ENCODE peak calls at places on chromosomes 12 and 14, in eight cellular contexts. A, L, Z, M, P, J, K and I are unnamed samples.

GRCh38 chr12:74689071-74689655 is 151.5 kb downstream of the ATXN7L3B start:
- DNase-seq in A (peak), L (no peak), Z (no peak), M (no peak), P (no peak), J (peak), K (peak), I (peak)

GRCh38 chr14:73743431-73743931 is 29.3 kb upstream of the PNMA1 start:
- DNase-seq in A (no peak), L (no peak), Z (no peak), M (no peak), P (peak), J (no peak), K (no peak), I (peak)

GRCh38 chr14:33016611-33017010 is 77.9 kb downstream of the NPAS3 start:
- DNase-seq in A (no peak), L (no peak), Z (no peak), M (no peak), P (no peak), J (no peak), K (no peak), I (no peak)

GRCh38 chr12:25938581-25938980 is 19.9 kb upstream of the RASSF8 start:
- DNase-seq in A (no peak), L (no peak), Z (no peak), M (no peak), P (no peak), J (no peak), K (no peak), I (no peak)

GRCh38 chr14:61607570-61608244 is 87.6 kb upstream of the HIF1A start:
- DNase-seq in A (no peak), L (no peak), Z (no peak), M (peak), P (no peak), J (no peak), K (no peak), I (no peak)

GRCh38 chr14:68607081-68607851 is 185.6 kb downstream of the ZFP36L1 start:
- DNase-seq in A (no peak), L (peak), Z (no peak), M (peak), P (no peak), J (peak), K (no peak), I (peak)

GRCh38 chr14:74980398-74980745 is 22.3 kb upstream of the EIF2B2 start:
- DNase-seq in A (no peak), L (no peak), Z (no peak), M (no peak), P (peak), J (peak), K (no peak), I (no peak)

GRCh38 chr12:90333939-90334338 is 621.0 kb downstream of the CCER1 start:
- DNase-seq in A (no peak), L (no peak), Z (no peak), M (no peak), P (no peak), J (peak), K (no peak), I (no peak)

GRCh38 chr14:73744175-73744867 is 30.1 kb upstream of the PNMA1 start:
- DNase-seq in A (no peak), L (no peak), Z (no peak), M (no peak), P (peak), J (no peak), K (no peak), I (no peak)

GRCh38 chr14:104109121-104109541 is 23.6 kb downstream of the ASPG start:
- DNase-seq in A (no peak), L (peak), Z (peak), M (peak), P (peak), J (no peak), K (no peak), I (no peak)

GRCh38 chr14:23352506-23353432 is at the start of gene SLC22A17:
- DNase-seq in A (no peak), L (peak), Z (peak), M (peak), P (peak), J (peak), K (peak), I (peak)

GRCh38 chr12:122057007-122057735 is 21.4 kb upstream of the MLXIP start:
- DNase-seq in A (no peak), L (no peak), Z (no peak), M (no peak), P (no peak), J (no peak), K (no peak), I (no peak)

GRCh38 chr12:126069549-126070165 is 1004.4 kb downstream of the AACS start:
- DNase-seq in A (peak), L (no peak), Z (peak), M (peak), P (peak), J (peak), K (no peak), I (peak)

GRCh38 chr14:34614638-34615037 is 15.3 kb downstream of the SNX6 start:
- DNase-seq in A (no peak), L (no peak), Z (no peak), M (no peak), P (no peak), J (no peak), K (no peak), I (no peak)

GRCh38 chr12:52032431-52032796 is 18.8 kb upstream of the NR4A1 start:
- DNase-seq in A (no peak), L (no peak), Z (no peak), M (no peak), P (peak), J (peak), K (no peak), I (peak)
- H3K4me3 ChIP-seq in A (peak), L (peak), Z (peak), M (peak), P (peak), J (peak), K (peak), I (peak)

GRCh38 chr12:62799126-62799736 is 135.7 kb downstream of the PPM1H start:
- DNase-seq in A (peak), L (no peak), Z (peak), M (peak), P (peak), J (peak), K (no peak), I (peak)
- TF ChIP-seq CTCF in A (peak), L (peak), Z (peak), M (peak), P (peak), J (peak), K (peak), I (peak)

DNA sequence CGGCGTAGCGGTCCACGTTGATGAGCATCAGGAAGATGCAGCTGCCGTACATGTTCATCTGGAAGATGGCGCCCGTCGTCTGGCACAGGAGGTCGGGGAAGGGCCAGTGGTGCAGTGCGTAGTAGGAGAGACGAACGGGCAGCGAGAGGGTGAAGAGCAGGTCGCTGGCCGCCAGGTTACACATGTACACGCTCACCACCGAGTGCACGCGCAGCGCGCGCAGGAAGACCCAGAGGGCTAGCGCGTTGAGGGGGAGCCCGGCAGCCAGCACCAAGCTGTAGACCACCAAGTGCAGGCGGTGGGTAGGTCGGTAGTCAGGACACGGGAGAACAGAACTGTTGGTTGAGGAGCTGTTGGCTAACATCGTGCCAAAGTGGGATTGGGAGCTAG is 13.7 kb upstream of the CHD4 start:
- DNase-seq in A (no peak), L (no peak), Z (no peak), M (peak), P (no peak), J (no peak), K (no peak), I (no peak)
- H3K4me3 ChIP-seq in A (no peak), L (peak), Z (no peak), M (no peak), P (no peak), J (no peak), K (no peak), I (no peak)

GRCh38 chr12:51209259-51209658 is 8.6 kb downstream of the POU6F1 start:
- DNase-seq in A (no peak), L (no peak), Z (no peak), M (no peak), P (no peak), J (no peak), K (no peak), I (no peak)

GRCh38 chr12:51208016-51208660 is 9.7 kb downstream of the POU6F1 start:
- DNase-seq in A (no peak), L (no peak), Z (no peak), M (no peak), P (no peak), J (no peak), K (no peak), I (no peak)

GRCh38 chr12:51202650-51203198 is 15.1 kb downstream of the POU6F1 start:
- DNase-seq in A (no peak), L (no peak), Z (no peak), M (no peak), P (no peak), J (no peak), K (no peak), I (no peak)

GRCh38 chr12:51200806-51201205 is 17.1 kb downstream of the POU6F1 start:
- DNase-seq in A (no peak), L (no peak), Z (no peak), M (no peak), P (no peak), J (no peak), K (no peak), I (no peak)

GRCh38 chr12:51205350-51205749 is 12.5 kb downstream of the POU6F1 start:
- DNase-seq in A (no peak), L (no peak), Z (no peak), M (no peak), P (no peak), J (no peak), K (no peak), I (no peak)
- TF ChIP-seq CTCF in A (no peak), L (no peak), Z (no peak), M (no peak), P (no peak), J (no peak), K (no peak), I (no peak)

GRCh38 chr12:9719835-9720234 is 13.1 kb downstream of the CLECL1 start:
- DNase-seq in A (no peak), L (no peak), Z (no peak), M (no peak), P (no peak), J (no peak), K (no peak), I (no peak)

GRCh38 chr12:9725471-9725870 is 7.4 kb downstream of the CLECL1 start:
- DNase-seq in A (no peak), L (no peak), Z (no peak), M (no peak), P (no peak), J (no peak), K (no peak), I (no peak)

GRCh38 chr12:9724023-9724422 is 8.9 kb downstream of the CLECL1 start:
- DNase-seq in A (no peak), L (no peak), Z (no peak), M (no peak), P (no peak), J (no peak), K (no peak), I (no peak)

GRCh38 chr12:9718968-9719367 is 13.9 kb downstream of the CLECL1 start:
- DNase-seq in A (no peak), L (no peak), Z (no peak), M (no peak), P (no peak), J (no peak), K (no peak), I (no peak)

DNA sequence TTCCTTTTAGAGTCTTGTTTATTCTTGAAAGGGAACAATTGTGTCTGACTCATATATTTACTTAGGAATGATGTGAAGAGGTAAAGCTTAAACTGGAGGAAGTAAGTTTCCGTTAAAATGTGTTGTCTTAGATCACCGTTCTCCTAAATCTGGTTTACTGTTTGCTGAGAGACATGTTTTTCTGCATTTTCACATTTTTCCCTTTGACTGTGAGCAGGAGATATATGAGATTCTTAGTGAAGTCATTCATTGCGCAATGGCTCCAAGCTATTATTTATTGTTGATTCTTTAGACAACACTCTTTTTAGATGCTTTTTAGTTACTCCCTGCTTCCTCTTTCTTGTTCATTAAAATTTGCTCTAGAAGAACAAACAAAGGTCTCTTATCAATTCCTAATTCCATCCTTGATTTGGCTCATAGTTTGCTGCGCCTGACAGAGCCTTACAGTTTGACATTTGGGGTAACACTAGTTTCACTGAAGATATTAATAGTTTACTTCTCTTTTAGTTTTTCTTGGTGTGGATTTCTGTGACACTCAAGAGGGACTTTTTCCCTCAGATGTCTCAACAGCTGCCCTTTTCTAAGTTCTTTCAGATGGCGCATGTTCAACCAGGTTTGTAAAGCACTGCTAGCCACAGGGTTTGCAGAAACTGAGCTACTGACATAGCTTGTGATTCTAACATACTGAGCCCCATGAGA is 11.4 kb downstream of the CLECL1 start:
- DNase-seq in A (no peak), L (no peak), Z (no peak), M (no peak), P (no peak), J (peak), K (no peak), I (peak)
- H3K4me3 ChIP-seq in A (no peak), L (no peak), Z (no peak), M (no peak), P (no peak), J (no peak), K (no peak), I (no peak)

DNA sequence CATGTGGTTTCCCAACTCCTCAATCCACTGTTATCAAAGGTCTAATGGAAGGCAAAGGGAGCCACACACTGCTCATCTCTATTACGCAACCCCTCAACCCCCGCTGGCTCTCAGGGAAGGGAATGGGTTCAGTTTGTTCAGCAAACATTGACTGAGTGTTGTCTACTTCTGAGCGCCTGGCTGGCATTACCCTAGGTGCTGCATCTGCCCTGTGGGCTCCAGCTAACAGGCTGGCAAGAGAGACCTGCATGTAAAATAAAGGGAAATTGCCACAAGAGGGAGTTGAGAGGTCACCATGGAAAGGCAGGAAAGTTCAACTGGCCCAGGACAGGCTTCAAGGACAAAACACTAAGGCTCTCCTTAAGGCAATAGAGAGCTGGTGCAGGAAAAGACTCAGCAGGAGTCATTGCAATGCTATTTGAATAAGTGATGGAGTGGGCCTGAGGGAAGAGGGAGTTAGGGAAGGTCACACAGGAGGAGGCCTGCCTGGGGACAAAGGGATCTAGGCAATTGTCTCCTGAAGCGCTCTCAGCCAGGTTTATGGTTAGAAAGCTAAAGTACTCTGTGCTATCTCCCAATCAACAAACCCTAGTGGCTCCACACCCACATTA is 5.5 kb upstream of the ZNF740 start:
- DNase-seq in A (peak), L (no peak), Z (no peak), M (peak), P (no peak), J (no peak), K (no peak), I (peak)
- TF ChIP-seq CTCF in A (peak), L (peak), Z (peak), M (peak), P (peak), J (peak), K (peak), I (peak)

GRCh38 chr12:30824311-30824710 is 69.6 kb upstream of the CAPRIN2 start:
- DNase-seq in A (no peak), L (no peak), Z (no peak), M (peak), P (no peak), J (no peak), K (no peak), I (no peak)

GRCh38 chr12:30823764-30824163 is 69.0 kb upstream of the CAPRIN2 start:
- DNase-seq in A (no peak), L (no peak), Z (no peak), M (peak), P (no peak), J (no peak), K (no peak), I (no peak)

GRCh38 chr12:30825341-30825740 is 70.6 kb upstream of the CAPRIN2 start:
- DNase-seq in A (no peak), L (no peak), Z (no peak), M (peak), P (no peak), J (no peak), K (no peak), I (no peak)

GRCh38 chr12:30822385-30823139 is 67.8 kb upstream of the CAPRIN2 start:
- DNase-seq in A (no peak), L (peak), Z (no peak), M (peak), P (peak), J (peak), K (no peak), I (peak)

GRCh38 chr12:30823140-30823669 is 68.5 kb upstream of the CAPRIN2 start:
- DNase-seq in A (no peak), L (peak), Z (no peak), M (peak), P (peak), J (no peak), K (no peak), I (no peak)
- H3K4me3 ChIP-seq in A (no peak), L (peak), Z (no peak), M (peak), P (peak), J (peak), K (peak), I (peak)

GRCh38 chr12:49017764-49018281 is 753 bp downstream of the PRKAG1 start:
- DNase-seq in A (no peak), L (no peak), Z (no peak), M (no peak), P (no peak), J (peak), K (no peak), I (peak)
- TF ChIP-seq CTCF in A (no peak), L (no peak), Z (no peak), M (no peak), P (no peak), J (peak), K (no peak), I (no peak)

DNA sequence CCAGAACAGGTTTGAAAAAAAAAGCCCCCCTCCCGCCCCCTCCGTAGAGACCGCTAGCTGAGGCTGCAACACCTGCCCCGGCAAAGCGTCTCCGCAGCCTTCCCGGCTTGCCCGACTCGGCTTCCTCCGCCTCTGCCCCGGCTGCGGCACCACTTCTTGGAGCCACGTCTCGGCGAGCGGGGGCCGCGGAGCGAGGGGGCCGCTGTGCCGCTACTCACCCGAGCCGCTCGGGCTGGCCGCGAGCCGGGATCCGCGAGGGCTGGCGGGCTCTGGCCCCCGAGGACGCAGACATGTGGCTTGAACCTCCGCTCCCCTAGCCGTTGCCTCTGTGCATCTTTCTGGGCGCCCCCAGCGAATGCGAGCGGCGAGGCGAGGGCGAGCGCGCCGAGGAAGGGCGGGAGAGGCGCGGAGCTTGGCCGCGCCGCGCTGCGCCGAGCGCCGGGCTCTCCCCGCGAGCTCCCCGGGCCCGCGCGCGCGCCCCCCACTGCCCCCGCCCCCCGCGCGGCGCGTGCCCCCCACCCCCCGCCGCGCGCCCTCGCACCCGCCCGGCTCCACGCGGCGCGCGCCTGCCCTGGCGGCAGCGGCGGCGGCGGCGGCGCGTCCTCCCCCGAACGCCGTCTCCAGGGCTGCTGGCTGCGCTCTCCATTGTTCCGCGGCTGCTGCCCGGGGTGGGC is 249.5 kb downstream of the APAF1 start:
- DNase-seq in A (no peak), L (no peak), Z (peak), M (peak), P (no peak), J (no peak), K (no peak), I (no peak)
- H3K4me3 ChIP-seq in A (no peak), L (no peak), Z (peak), M (peak), P (no peak), J (no peak), K (no peak), I (no peak)